ENCODE peak calls at places on chromosomes 11 and 22, in four cellular contexts. K is PC-3, T is OCI-LY7, R is GM23248. F is an unnamed sample. For H3K36me3, the result is how much of the 10 kb centered on the place peaks cover.

GRCh38 chr11:64566042-64566914 is 24.7 kb upstream of the SLC22A12 start:
- DNase-seq in R (peak), K (peak), T (peak), F (peak)

GRCh38 chr11:133821776-133822175 is 23.5 kb downstream of the SPATA19 start:
- DNase-seq in T (peak), K (peak), R (peak), F (peak)

GRCh38 chr22:47162865-47163264 is 400.4 kb downstream of the TBC1D22A start:
- DNase-seq in K (no peak), R (no peak), T (no peak), F (no peak)

GRCh38 chr11:128522063-128522942 is 65.1 kb downstream of the ETS1 start:
- DNase-seq in T (peak), R (peak), K (peak), F (peak)

GRCh38 chr22:28710112-28710888 is 30.7 kb upstream of the TTC28 start:
- DNase-seq in R (peak), T (no peak), K (peak), F (no peak)

GRCh38 chr22:17436382-17436951 is 67.2 kb downstream of the CECR2 start:
- DNase-seq in R (no peak), T (peak), K (no peak), F (peak)

GRCh38 chr11:133040289-133040893 is 491.9 kb downstream of the OPCML start:
- DNase-seq in T (no peak), K (no peak), R (peak), F (no peak)

GRCh38 chr11:29200776-29201574 is 815.9 kb downstream of the KCNA4 start:
- DNase-seq in K (peak), T (no peak), R (no peak), F (no peak)

GRCh38 chr22:36770116-36770945 is 5.6 kb downstream of the IFT27 start:
- DNase-seq in R (no peak), K (no peak), T (no peak), F (no peak)

GRCh38 chr22:46735747-46736608 is 2.1 kb downstream of the CERK start:
- DNase-seq in R (peak), T (no peak), K (no peak), F (no peak)

GRCh38 chr11:122424636-122425035 is 230.9 kb upstream of the UBASH3B start:
- DNase-seq in K (no peak), R (peak), T (no peak), F (no peak)

GRCh38 chr22:43897751-43898261 is 6.0 kb upstream of the PNPLA5 start:
- DNase-seq in K (peak), R (peak), T (no peak), F (no peak)

GRCh38 chr11:64608260-64608538 is 17.2 kb downstream of the SLC22A12 start:
- DNase-seq in T (no peak), K (no peak), R (no peak), F (no peak)

GRCh38 chr22:39314251-39314971 is 5.0 kb downstream of the RPL3 start:
- DNase-seq in T (no peak), R (peak), K (no peak), F (no peak)

GRCh38 chr11:31823372-31824371 is 12.6 kb upstream of the PAX6 start:
- DNase-seq in K (no peak), T (no peak), R (no peak), F (no peak)

GRCh38 chr11:73228268-73229134 is 10.4 kb downstream of the P2RY2 start:
- DNase-seq in R (no peak), T (no peak), K (no peak), F (no peak)

DNA sequence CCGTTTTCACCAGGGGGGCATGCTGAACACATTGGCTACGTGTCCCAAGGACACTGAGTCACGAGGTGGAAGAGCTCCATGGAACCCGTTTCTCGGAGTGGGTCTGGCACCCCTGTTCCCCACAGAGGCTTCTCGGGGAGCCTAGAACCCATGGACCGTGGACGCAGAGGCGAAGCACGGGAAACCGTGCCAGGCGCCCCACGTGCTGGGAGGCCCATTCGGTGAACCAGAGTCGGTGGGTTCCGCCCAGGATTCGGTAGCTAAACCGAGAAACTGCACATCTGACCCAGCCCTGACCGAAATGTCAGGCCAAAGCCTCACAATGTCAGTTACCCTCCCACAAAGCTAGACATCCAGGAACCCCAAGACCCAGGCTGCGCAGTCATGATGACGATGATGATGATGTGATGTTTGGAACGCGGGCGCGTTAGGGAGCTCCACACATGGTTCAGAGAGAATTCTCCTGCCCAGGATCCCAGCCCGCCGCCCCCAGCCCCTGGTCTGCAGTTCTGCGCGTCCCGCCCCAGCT is 28.5 kb upstream of the WNT11 start:
- DNase-seq in R (peak), T (peak), K (no peak), F (peak)
- TF ChIP-seq EZH2phosphoT487 in R (no peak), T (no peak), K (no peak), F (no peak)

GRCh38 chr11:69654001-69654659 is 13.2 kb downstream of the CCND1 start:
- DNase-seq in K (peak), R (peak), T (no peak), F (no peak)
- H3K4me2 ChIP-seq in K (peak), R (no peak), T (no peak), F (no peak)

GRCh38 chr11:130121430-130121978 is 38.1 kb upstream of the ST14 start:
- DNase-seq in R (peak), T (no peak), K (no peak), F (no peak)

GRCh38 chr11:130118165-130118564 is 41.4 kb upstream of the ST14 start:
- DNase-seq in R (no peak), K (no peak), T (peak), F (peak)

GRCh38 chr11:130118636-130119387 is 40.8 kb upstream of the ST14 start:
- DNase-seq in T (peak), K (no peak), R (no peak), F (peak)

GRCh38 chr11:130122141-130122575 is 37.4 kb upstream of the ST14 start:
- DNase-seq in T (peak), R (no peak), K (peak), F (no peak)

GRCh38 chr11:130120045-130120444 is 39.5 kb upstream of the ST14 start:
- DNase-seq in R (no peak), K (no peak), T (no peak), F (no peak)
- H3K36me3 ChIP-seq in R (under half), K (under half), T (half or more), F (under half)

GRCh38 chr11:117315285-117316196 is 515 bp downstream of the BACE1 start:
- DNase-seq in K (no peak), T (no peak), R (peak), F (no peak)
- TF ChIP-seq EZH2phosphoT487 in K (no peak), T (no peak), R (no peak), F (no peak)

DNA sequence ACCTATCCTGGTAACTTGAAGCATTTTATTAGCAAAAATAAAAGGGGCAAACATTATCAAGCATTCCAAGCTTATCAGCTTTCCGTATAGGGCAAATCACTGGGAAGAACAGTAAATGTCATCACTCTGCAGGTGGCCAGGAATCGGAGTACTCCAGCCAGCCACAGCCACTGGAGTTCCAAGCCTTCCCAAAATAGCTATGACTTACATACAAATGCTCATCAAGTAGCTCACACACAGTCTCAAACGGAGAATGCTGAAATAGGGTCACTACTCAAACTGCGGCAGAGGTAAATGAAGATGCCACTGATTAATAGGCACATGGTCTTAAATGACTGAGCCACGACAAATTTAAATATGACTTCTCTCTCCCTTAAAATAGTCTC is 2.1 kb downstream of the USP28 start:
- DNase-seq in R (no peak), T (no peak), K (no peak), F (no peak)
- H3K4me2 ChIP-seq in R (no peak), T (peak), K (peak), F (peak)

F was measured in MM.1S.